ENCODE peak calls at places on chromosomes 4 and X, in eight cellular contexts. E is activated naive CD4-positive, alpha-beta T cell; N is stimulated activated naive CD8-positive, alpha-beta T cell treated with anti-CD3 and anti-CD28 coated beads, Interleukin-15, amount 100 ng/mL, for 72 hours; R is PC-3; K is NCI-H345; O is right cardiac atrium; Y is breast epithelium; P is foreskin fibroblast. C is an unnamed sample.

GRCh38 chr4:75542824-75543223 is 13.0 kb upstream of the ODAPH start:
- DNase-seq in E (no peak), N (no peak), R (peak), K (no peak), O (no peak), Y (no peak), P (peak), C (no peak)

GRCh38 chrX:140180585-140180984 is 215.3 kb upstream of the CXorf66 start:
- DNase-seq in E (no peak), N (no peak), R (peak), K (no peak), O (no peak), Y (no peak), P (no peak), C (no peak)

GRCh38 chrX:129738466-129739308 is at the start of gene XPNPEP2:
- DNase-seq in E (no peak), N (no peak), R (no peak), K (no peak), O (peak), Y (no peak), P (peak), C (no peak)

GRCh38 chr4:142473218-142473959 is 372.7 kb downstream of the INPP4B start:
- DNase-seq in E (no peak), N (no peak), R (peak), K (no peak), O (peak), Y (peak), P (no peak), C (peak)

GRCh38 chr4:143581331-143581961 is 67.9 kb downstream of the SMARCA5 start:
- DNase-seq in E (no peak), N (no peak), R (no peak), K (no peak), O (no peak), Y (no peak), P (no peak), C (no peak)

GRCh38 chr4:20592666-20593065 is 107.6 kb upstream of the PACRGL start:
- DNase-seq in E (no peak), N (no peak), R (no peak), K (no peak), O (no peak), Y (no peak), P (peak), C (no peak)

GRCh38 chr4:34920032-34920431 is 1324.3 kb downstream of the ARAP2 start:
- DNase-seq in E (no peak), N (no peak), R (no peak), K (no peak), O (no peak), Y (no peak), P (no peak), C (no peak)

GRCh38 chr4:83334425-83335241 is at the start of gene HPSE:
- DNase-seq in E (peak), N (peak), R (peak), K (peak), O (peak), Y (peak), P (peak), C (peak)

GRCh38 chr4:133759428-133759827 is 442.2 kb downstream of the PABPC4L start:
- DNase-seq in E (no peak), N (no peak), R (no peak), K (no peak), O (no peak), Y (no peak), P (no peak), C (no peak)

GRCh38 chr4:111028829-111029228 is 406.0 kb upstream of the PITX2 start:
- DNase-seq in E (no peak), N (no peak), R (no peak), K (no peak), O (no peak), Y (no peak), P (no peak), C (no peak)

GRCh38 chrX:72545990-72546389 is 26.7 kb downstream of the HDAC8 start:
- DNase-seq in E (no peak), N (no peak), R (peak), K (no peak), O (no peak), Y (no peak), P (no peak), C (peak)

GRCh38 chr4:138889216-138889615 is 126.4 kb upstream of the NOCT start:
- DNase-seq in E (no peak), N (no peak), R (no peak), K (no peak), O (no peak), Y (no peak), P (no peak), C (no peak)

GRCh38 chr4:186554890-186555827 is at the start of gene MTNR1A:
- DNase-seq in E (no peak), N (no peak), R (no peak), K (peak), O (no peak), Y (no peak), P (no peak), C (peak)

GRCh38 chrX:80708781-80709180 is 100.9 kb downstream of the BRWD3 start:
- DNase-seq in E (no peak), N (no peak), R (no peak), K (no peak), O (no peak), Y (no peak), P (no peak), C (no peak)

GRCh38 chr4:76178296-76178695 is 30.1 kb upstream of the NUP54 start:
- DNase-seq in E (no peak), N (no peak), R (no peak), K (no peak), O (no peak), Y (no peak), P (no peak), C (no peak)

GRCh38 chrX:65668362-65669310 is 1.2 kb downstream of the MSN start:
- DNase-seq in E (peak), N (peak), R (peak), K (no peak), O (peak), Y (peak), P (peak), C (peak)

GRCh38 chr4:1366371-1367229 is 19.6 kb downstream of the UVSSA start:
- DNase-seq in E (no peak), N (no peak), R (no peak), K (no peak), O (no peak), Y (no peak), P (no peak), C (no peak)

C was measured in HT-29.